ENCODE peak calls at places on chromosome 6, in nine cellular contexts. V, Z, J, T, U, Y, W, H and Q are unnamed samples.

GRCh38 chr6:3566812-3567211 is 110.0 kb upstream of the SLC22A23 start:
- DNase-seq in V (peak), Z (no peak), J (peak), T (peak), U (no peak), Y (no peak), W (no peak), H (no peak), Q (no peak)

GRCh38 chr6:140445474-140446004 is 1071.1 kb upstream of the CITED2 start:
- DNase-seq in V (no peak), Z (no peak), J (peak), T (peak), U (no peak), Y (peak), W (no peak), H (no peak), Q (no peak)

GRCh38 chr6:8803181-8803760 is 367.9 kb upstream of the SLC35B3 start:
- DNase-seq in V (no peak), Z (no peak), J (no peak), T (no peak), U (no peak), Y (no peak), W (no peak), H (no peak), Q (no peak)

GRCh38 chr6:13355969-13356368 is 27.6 kb upstream of the TBC1D7 start:
- DNase-seq in V (no peak), Z (no peak), J (no peak), T (no peak), U (no peak), Y (no peak), W (no peak), H (no peak), Q (no peak)

GRCh38 chr6:152458648-152459047 is 178.5 kb downstream of the SYNE1 start:
- DNase-seq in V (no peak), Z (no peak), J (peak), T (no peak), U (no peak), Y (peak), W (no peak), H (no peak), Q (no peak)

GRCh38 chr6:19895866-19896579 is 58.9 kb downstream of the ID4 start:
- DNase-seq in V (no peak), Z (no peak), J (no peak), T (no peak), U (no peak), Y (no peak), W (no peak), H (no peak), Q (no peak)

GRCh38 chr6:118333772-118334171 is 214.3 kb upstream of the PLN start:
- DNase-seq in V (no peak), Z (no peak), J (no peak), T (no peak), U (no peak), Y (no peak), W (no peak), H (no peak), Q (no peak)

GRCh38 chr6:39923394-39923793 is 10.9 kb downstream of the MOCS1 start:
- DNase-seq in V (no peak), Z (peak), J (no peak), T (no peak), U (no peak), Y (no peak), W (no peak), H (no peak), Q (no peak)

GRCh38 chr6:165487347-165487746 is 175.7 kb downstream of the PDE10A start:
- DNase-seq in V (no peak), Z (no peak), J (peak), T (no peak), U (no peak), Y (peak), W (no peak), H (no peak), Q (no peak)

GRCh38 chr6:90386796-90387390 is 90.2 kb upstream of the BACH2 start:
- DNase-seq in V (no peak), Z (no peak), J (no peak), T (no peak), U (no peak), Y (no peak), W (no peak), H (no peak), Q (no peak)

GRCh38 chr6:158760618-158761250 is 58.4 kb downstream of the EZR start:
- DNase-seq in V (no peak), Z (no peak), J (no peak), T (peak), U (peak), Y (no peak), W (no peak), H (no peak), Q (no peak)

GRCh38 chr6:82744286-82745015 is 321.2 kb downstream of the UBE3D start:
- DNase-seq in V (no peak), Z (no peak), J (no peak), T (no peak), U (no peak), Y (no peak), W (no peak), H (no peak), Q (no peak)

GRCh38 chr6:36783603-36784378 is 55.5 kb downstream of the CPNE5 start:
- DNase-seq in V (no peak), Z (no peak), J (no peak), T (no peak), U (no peak), Y (peak), W (no peak), H (no peak), Q (no peak)

GRCh38 chr6:43768983-43769525 is 957 bp upstream of the VEGFA start:
- DNase-seq in V (peak), Z (peak), J (peak), T (peak), U (no peak), Y (peak), W (no peak), H (no peak), Q (peak)

GRCh38 chr6:84492246-84493135 is 265.0 kb upstream of the CEP162 start:
- DNase-seq in V (no peak), Z (no peak), J (peak), T (peak), U (no peak), Y (no peak), W (no peak), H (no peak), Q (no peak)

GRCh38 chr6:41073968-41074691 is 1.4 kb downstream of the NFYA start:
- DNase-seq in V (no peak), Z (no peak), J (peak), T (peak), U (no peak), Y (peak), W (no peak), H (no peak), Q (no peak)

GRCh38 chr6:125791151-125791819 is 525 bp downstream of the NCOA7 start:
- DNase-seq in V (no peak), Z (peak), J (peak), T (no peak), U (peak), Y (peak), W (peak), H (peak), Q (no peak)
- TF ChIP-seq CTCF in V (peak), Z (peak), J (peak), T (peak), U (peak), Y (peak), W (no peak), H (peak), Q (no peak)

DNA sequence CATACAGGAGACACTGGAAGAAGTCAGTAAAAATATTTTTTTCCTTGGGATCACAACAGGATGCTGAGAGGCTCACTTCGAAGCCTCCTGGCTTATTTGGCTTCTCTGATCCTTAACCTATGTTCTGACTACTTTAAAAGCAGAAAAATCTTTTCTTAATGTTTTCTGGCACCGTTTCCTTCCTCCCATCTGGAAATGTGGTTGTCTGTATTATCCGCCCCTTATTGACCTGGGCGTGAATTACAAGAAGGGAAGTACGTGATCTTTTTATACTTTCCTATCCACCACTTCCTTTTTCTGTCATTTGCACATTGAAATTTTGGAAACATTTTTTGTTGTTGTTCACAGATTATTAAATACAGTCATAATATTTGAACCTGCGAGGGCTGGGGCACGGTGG is 379.5 kb downstream of the COL12A1 start:
- DNase-seq in V (no peak), Z (no peak), J (peak), T (no peak), U (no peak), Y (no peak), W (no peak), H (no peak), Q (no peak)
- TF ChIP-seq CTCF in V (no peak), Z (no peak), J (no peak), T (no peak), U (no peak), Y (no peak), W (no peak), H (no peak), Q (no peak)

DNA sequence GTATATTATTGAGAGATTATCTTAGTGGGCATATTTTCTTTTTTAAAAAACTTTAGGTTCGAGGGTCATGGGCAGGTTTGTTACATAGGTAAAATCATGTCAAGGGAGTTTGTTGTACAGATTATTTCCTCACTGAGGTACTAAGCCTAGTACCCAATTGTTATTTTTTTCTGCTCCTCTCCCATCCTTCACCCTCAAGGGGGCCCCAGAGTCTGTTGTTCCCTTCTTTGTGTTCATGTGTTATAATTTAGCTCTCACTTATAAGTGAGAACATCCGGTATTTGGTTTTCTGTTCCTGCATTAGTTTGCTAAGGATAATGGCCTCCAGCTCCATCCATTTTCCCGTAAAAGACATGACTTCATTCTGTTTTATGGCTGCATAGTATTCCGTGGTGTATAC is 247.9 kb upstream of the RAB32 start:
- DNase-seq in V (no peak), Z (no peak), J (no peak), T (no peak), U (no peak), Y (no peak), W (no peak), H (no peak), Q (no peak)
- TF ChIP-seq CTCF in V (no peak), Z (no peak), J (no peak), T (peak), U (no peak), Y (no peak), W (no peak), H (peak), Q (no peak)

GRCh38 chr6:86192123-86192522 is 549.4 kb upstream of the SYNCRIP start:
- DNase-seq in V (no peak), Z (no peak), J (peak), T (no peak), U (no peak), Y (peak), W (no peak), H (peak), Q (no peak)
- TF ChIP-seq CTCF in V (peak), Z (peak), J (no peak), T (peak), U (peak), Y (no peak), W (no peak), H (peak), Q (peak)

GRCh38 chr6:111804627-111805235 is 68.5 kb downstream of the FYN start:
- DNase-seq in V (no peak), Z (no peak), J (peak), T (peak), U (peak), Y (peak), W (peak), H (no peak), Q (no peak)
- TF ChIP-seq CTCF in V (no peak), Z (peak), J (peak), T (peak), U (no peak), Y (peak), W (no peak), H (no peak), Q (no peak)

GRCh38 chr6:157587127-157587729 is 206.2 kb downstream of the ZDHHC14 start:
- DNase-seq in V (no peak), Z (no peak), J (no peak), T (no peak), U (no peak), Y (no peak), W (no peak), H (no peak), Q (no peak)
- TF ChIP-seq CTCF in V (no peak), Z (no peak), J (no peak), T (no peak), U (no peak), Y (no peak), W (no peak), H (no peak), Q (no peak)

GRCh38 chr6:722077-722524 is 29.2 kb upstream of the EXOC2 start:
- DNase-seq in V (peak), Z (peak), J (peak), T (peak), U (peak), Y (peak), W (peak), H (peak), Q (peak)

GRCh38 chr6:722608-723007 is 29.7 kb upstream of the EXOC2 start:
- DNase-seq in V (no peak), Z (no peak), J (peak), T (no peak), U (no peak), Y (peak), W (no peak), H (no peak), Q (no peak)

GRCh38 chr6:727796-728195 is 34.9 kb upstream of the EXOC2 start:
- DNase-seq in V (no peak), Z (no peak), J (no peak), T (no peak), U (no peak), Y (no peak), W (no peak), H (no peak), Q (no peak)

GRCh38 chr6:718345-718744 is 25.4 kb upstream of the EXOC2 start:
- DNase-seq in V (no peak), Z (no peak), J (no peak), T (no peak), U (no peak), Y (no peak), W (no peak), H (no peak), Q (no peak)

GRCh38 chr6:723540-723939 is 30.6 kb upstream of the EXOC2 start:
- DNase-seq in V (no peak), Z (no peak), J (no peak), T (no peak), U (no peak), Y (no peak), W (no peak), H (no peak), Q (no peak)
- TF ChIP-seq CTCF in V (peak), Z (no peak), J (no peak), T (no peak), U (no peak), Y (peak), W (no peak), H (peak), Q (no peak)

DNA sequence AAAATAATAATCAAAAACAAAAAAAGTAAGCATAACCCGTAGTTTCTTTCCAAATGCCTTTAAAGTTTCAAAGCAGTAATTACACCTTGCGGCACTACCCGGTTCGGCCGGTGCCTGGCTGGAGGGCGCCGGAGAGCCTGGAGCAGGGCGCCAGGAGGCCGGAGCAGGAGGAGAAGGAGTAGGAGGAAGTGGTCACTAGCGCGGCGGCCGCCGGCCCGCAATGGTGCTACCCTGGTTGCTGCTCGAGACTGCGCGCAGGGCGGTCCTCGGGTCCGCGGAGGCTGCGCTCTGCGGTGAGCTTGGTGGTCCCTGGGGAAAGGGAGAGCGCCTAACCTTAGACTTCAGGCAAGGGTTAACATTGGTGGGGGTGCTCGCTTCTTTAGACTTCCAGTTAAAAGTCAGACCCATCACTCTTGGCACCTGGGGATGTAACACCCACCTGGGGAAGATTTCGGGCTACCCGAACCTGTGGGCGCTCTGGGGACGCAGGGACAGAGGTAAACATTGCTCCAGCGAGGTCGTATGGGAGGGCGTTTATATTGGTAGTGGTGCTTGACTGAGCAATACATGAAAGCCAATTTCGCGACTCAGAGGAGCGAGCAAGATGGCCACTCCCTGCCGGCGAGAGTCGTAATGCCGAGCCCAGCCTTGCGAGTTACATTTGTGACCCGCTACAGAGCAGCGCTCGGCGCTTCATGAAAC is 5.8 kb upstream of the USP45 start:
- DNase-seq in V (peak), Z (peak), J (peak), T (peak), U (peak), Y (peak), W (peak), H (peak), Q (peak)
- TF ChIP-seq CTCF in V (peak), Z (peak), J (peak), T (peak), U (peak), Y (peak), W (peak), H (peak), Q (peak)

GRCh38 chr6:137869781-137870180 is 2.7 kb downstream of the TNFAIP3 start:
- DNase-seq in V (no peak), Z (no peak), J (no peak), T (no peak), U (no peak), Y (no peak), W (no peak), H (no peak), Q (no peak)
- TF ChIP-seq CTCF in V (no peak), Z (no peak), J (no peak), T (peak), U (no peak), Y (peak), W (no peak), H (no peak), Q (no peak)

GRCh38 chr6:104955927-104956662 is 812 bp upstream of the LIN28B start:
- DNase-seq in V (no peak), Z (no peak), J (no peak), T (no peak), U (no peak), Y (no peak), W (no peak), H (peak), Q (no peak)
- TF ChIP-seq CTCF in V (no peak), Z (no peak), J (no peak), T (no peak), U (no peak), Y (no peak), W (no peak), H (peak), Q (no peak)